ENCODE peak calls at places on chromosome X, in eight cellular contexts. Q is H1, P is heart left ventricle, M is right cardiac atrium, X is IMR-90, A is tibial artery, G is fibroblast of lung, F is Peyer's patch. J is an unnamed sample.
A peak's percentile ranks its signal among the peaks of the same experiment; 100 is the strongest.

GRCh38 chrX:24149346-24150050 is at the start of gene ZFX:
- DNase-seq in P (peak; percentile 83), M (peak; percentile 84), A (peak; percentile 37), Q (no peak), G (peak; percentile 61), F (peak; percentile 85), X (peak; percentile 63), J (peak; percentile 63)

GRCh38 chrX:154125356-154126040 is 18.5 kb upstream of the OPN1LW start:
- DNase-seq in F (no peak), M (peak; percentile 50), P (peak; percentile 64), X (no peak), G (peak; percentile 2), Q (no peak), A (no peak), J (no peak)

GRCh38 chrX:107714196-107714811 is 61.3 kb downstream of the TSC22D3 start:
- DNase-seq in A (no peak), X (no peak), M (no peak), P (no peak), F (peak; percentile 52), G (peak; percentile 34), Q (no peak), J (no peak)

GRCh38 chrX:71372388-71372787 is 6.2 kb downstream of the TAF1 start:
- DNase-seq in G (no peak), P (no peak), Q (no peak), F (no peak), M (no peak), X (no peak), A (no peak), J (no peak)

GRCh38 chrX:130100180-130100579 is 10.1 kb downstream of the ELF4 start:
- DNase-seq in X (no peak), F (peak; percentile 74), M (peak; percentile 84), Q (no peak), A (peak; percentile 79), P (peak; percentile 74), G (peak; percentile 63), J (no peak)

GRCh38 chrX:16695079-16695676 is 17.3 kb downstream of the CTPS2 start:
- DNase-seq in F (peak; percentile 88), M (peak; percentile 62), P (peak; percentile 47), X (peak; percentile 65), G (peak; percentile 59), A (peak; percentile 73), Q (no peak), J (peak; percentile 45)

GRCh38 chrX:34880656-34881055 is 61.9 kb upstream of the FAM47B start:
- DNase-seq in A (no peak), G (peak; percentile 37), F (no peak), P (no peak), Q (no peak), X (peak; percentile 74), M (no peak), J (no peak)

GRCh38 chrX:9874483-9874882 is 88.3 kb downstream of the SHROOM2 start:
- DNase-seq in Q (no peak), F (no peak), G (no peak), M (no peak), P (no peak), X (peak; percentile 25), A (no peak), J (no peak)

GRCh38 chrX:13119386-13119785 is 75.0 kb upstream of the FAM9C start:
- DNase-seq in P (no peak), X (peak; percentile 56), F (no peak), A (no peak), G (no peak), Q (no peak), M (no peak), J (peak; percentile 9)

GRCh38 chrX:47483310-47484268 is 567 bp upstream of the ZNF41 start:
- DNase-seq in Q (no peak), P (peak; percentile 32), G (peak; percentile 33), F (peak; percentile 49), A (peak; percentile 34), M (peak; percentile 49), X (peak; percentile 30), J (peak; percentile 67)

GRCh38 chrX:101176439-101176838 is 43.1 kb upstream of the DRP2 start:
- DNase-seq in G (peak; percentile 12), A (no peak), P (no peak), F (no peak), Q (no peak), M (no peak), X (no peak), J (no peak)

GRCh38 chrX:72255445-72255844 is 16.6 kb upstream of the ERCC6L start:
- DNase-seq in F (no peak), M (no peak), G (no peak), A (no peak), Q (no peak), P (no peak), X (no peak), J (no peak)

GRCh38 chrX:129347291-129347690 is 176.0 kb downstream of the SMARCA1 start:
- DNase-seq in X (no peak), P (no peak), A (no peak), G (no peak), M (no peak), F (no peak), Q (peak; percentile 39), J (no peak)

GRCh38 chrX:39969099-39969825 is 128.5 kb downstream of the BCOR start:
- DNase-seq in X (no peak), M (no peak), Q (no peak), F (peak; percentile 51), P (peak; percentile 45), A (no peak), G (no peak), J (no peak)

GRCh38 chrX:53080628-53081580 is 1.3 kb upstream of the TSPYL2 start:
- DNase-seq in G (peak; percentile 29), F (no peak), M (no peak), Q (no peak), P (no peak), A (no peak), X (peak; percentile 43), J (no peak)

GRCh38 chrX:117483950-117484349 is 632.7 kb downstream of the KLHL13 start:
- DNase-seq in A (no peak), M (no peak), P (no peak), F (no peak), G (no peak), X (no peak), Q (no peak), J (no peak)

GRCh38 chrX:13893826-13894225 is 76.9 kb upstream of the GPM6B start:
- DNase-seq in X (no peak), M (no peak), A (no peak), P (peak; percentile 42), F (no peak), G (no peak), Q (no peak), J (no peak)

GRCh38 chrX:31499120-31499519 is 427.3 kb upstream of the FTHL17 start:
- DNase-seq in A (no peak), M (no peak), P (no peak), X (peak; percentile 42), G (peak; percentile 60), F (no peak), Q (no peak), J (no peak)

GRCh38 chrX:133913658-133914388 is 71.6 kb downstream of the GPC3 start:
- DNase-seq in X (no peak), M (no peak), P (no peak), G (no peak), Q (no peak), F (no peak), A (no peak), J (no peak)
- H3K27ac ChIP-seq in X (no peak overlapping the region), M (no peak overlapping the region), P (no peak overlapping the region), G (no peak overlapping the region), Q (peak overlapping the region; percentile 36), F (no peak overlapping the region), A (no peak overlapping the region), J (no peak overlapping the region)

GRCh38 chrX:73562458-73562857 is 539 bp upstream of the CHIC1 start:
- DNase-seq in G (peak; percentile 8), X (no peak), M (no peak), P (no peak), A (no peak), F (no peak), Q (no peak), J (no peak)

GRCh38 chrX:73563740-73564073 is 710 bp downstream of the CHIC1 start:
- DNase-seq in A (no peak), Q (no peak), F (no peak), M (no peak), G (peak; percentile 10), P (no peak), X (no peak), J (no peak)

GRCh38 chrX:73561791-73562190 is 1.2 kb upstream of the CHIC1 start:
- DNase-seq in F (no peak), P (no peak), G (peak; percentile 32), A (no peak), X (peak; percentile 37), Q (no peak), M (no peak), J (no peak)

DNA sequence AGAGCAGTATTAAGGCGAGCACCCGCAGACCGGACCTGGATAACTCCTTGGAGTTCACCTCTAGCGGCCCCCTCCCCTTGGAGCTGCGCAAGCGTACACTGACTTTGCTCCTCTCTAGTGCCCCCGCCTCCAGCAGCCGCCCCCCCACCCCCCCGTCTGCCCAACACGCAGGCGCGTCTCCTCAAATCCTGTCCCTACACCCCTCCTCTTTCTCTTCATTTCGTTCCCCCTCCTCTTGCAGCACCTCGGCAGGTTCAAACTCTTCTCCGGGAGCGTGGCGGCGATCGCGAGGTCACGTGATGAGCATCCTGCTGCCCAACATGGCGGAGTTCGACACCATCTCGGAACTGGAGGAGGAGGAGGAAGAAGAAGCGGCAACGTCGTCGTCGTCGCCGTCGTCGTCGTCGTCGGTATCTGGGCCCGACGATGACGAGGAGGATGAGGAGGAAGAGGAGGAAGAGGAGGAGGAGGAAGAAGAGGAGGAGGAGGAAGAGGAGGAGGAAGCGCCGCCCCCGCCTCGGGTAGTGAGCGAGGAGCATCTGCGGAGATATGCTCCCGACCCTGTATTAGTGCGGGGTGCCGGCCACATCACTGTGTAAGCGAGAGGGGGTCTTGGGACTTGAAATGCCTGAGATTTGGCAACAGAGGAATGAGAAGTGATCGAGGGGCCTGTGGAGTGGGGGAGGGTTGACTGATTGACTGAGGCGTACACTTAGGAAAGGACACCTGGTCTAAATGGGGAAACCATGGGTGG is at the start of gene CHIC1:
- DNase-seq in Q (peak; percentile 36), A (peak; percentile 51), G (peak; percentile 75), M (peak; percentile 63), F (peak; percentile 84), P (peak; percentile 64), X (peak; percentile 66), J (peak; percentile 63)
- H3K27ac ChIP-seq in Q (peak within 1 kb of the TSS; percentile 77), A (peak within 1 kb of the TSS; percentile 87), G (peak within 1 kb of the TSS; percentile 71), M (peak within 1 kb of the TSS; percentile 85), F (peak within 1 kb of the TSS; percentile 78), P (peak within 1 kb of the TSS; percentile 81), X (peak within 1 kb of the TSS; percentile 96), J (peak within 1 kb of the TSS; percentile 60)

GRCh38 chrX:143664302-143664701 is 28.4 kb upstream of the SLITRK4 start:
- DNase-seq in G (peak; percentile 4), A (no peak), X (no peak), P (no peak), Q (no peak), F (no peak), M (no peak), J (no peak)

GRCh38 chrX:143663755-143664154 is 27.9 kb upstream of the SLITRK4 start:
- DNase-seq in A (no peak), M (no peak), P (no peak), X (no peak), F (no peak), Q (no peak), G (no peak), J (no peak)

GRCh38 chrX:143661286-143661685 is 25.4 kb upstream of the SLITRK4 start:
- DNase-seq in F (no peak), A (no peak), P (no peak), G (no peak), X (no peak), Q (no peak), M (no peak), J (no peak)
- H3K27ac ChIP-seq in F (no peak overlapping the region), A (no peak overlapping the region), P (no peak overlapping the region), G (no peak overlapping the region), X (no peak overlapping the region), Q (no peak overlapping the region), M (no peak overlapping the region), J (no peak overlapping the region)

GRCh38 chrX:110120025-110120424 is 117.1 kb downstream of the TMEM164 start:
- DNase-seq in Q (no peak), X (no peak), A (peak; percentile 25), M (no peak), F (no peak), P (no peak), G (no peak), J (no peak)
- H3K27ac ChIP-seq in Q (no peak overlapping the region), X (no peak overlapping the region), A (peak overlapping the region; percentile 63), M (no peak overlapping the region), F (no peak overlapping the region), P (no peak overlapping the region), G (no peak overlapping the region), J (no peak overlapping the region)

J was measured in adrenal gland.